ENCODE peak calls at places on chromosomes 4 and X, in seven cellular contexts. One of them, this sample, is unnamed.
A peak's percentile ranks its signal among the peaks of the same experiment; 100 is the strongest.

GRCh38 chrX:65035451-65035779 is 59.2 kb upstream of the ZC4H2 start:
- DNase-seq in upper lobe of right lung: no peak
- DNase-seq in left lung: no peak
- DNase-seq in esophagus squamous epithelium: no peak
- DNase-seq in neural progenitor cell: peak; percentile 65
- DNase-seq in A549: no peak
- DNase-seq in breast epithelium: no peak
- DNase-seq in this sample: no peak

GRCh38 chrX:115490814-115491213 is 70.2 kb upstream of the PLS3 start:
- DNase-seq in upper lobe of right lung: no peak
- DNase-seq in left lung: no peak
- DNase-seq in esophagus squamous epithelium: no peak
- DNase-seq in neural progenitor cell: no peak
- DNase-seq in A549: no peak
- DNase-seq in breast epithelium: no peak
- DNase-seq in this sample: no peak

GRCh38 chrX:120309873-120310730 is 1.2 kb downstream of the TMEM255A start:
- DNase-seq in upper lobe of right lung: no peak
- DNase-seq in left lung: no peak
- DNase-seq in esophagus squamous epithelium: no peak
- DNase-seq in neural progenitor cell: peak; percentile 67
- DNase-seq in A549: peak; percentile 17
- DNase-seq in breast epithelium: no peak
- DNase-seq in this sample: no peak

GRCh38 chrX:118948270-118948669 is 26.1 kb upstream of the LONRF3 start:
- DNase-seq in upper lobe of right lung: no peak
- DNase-seq in left lung: no peak
- DNase-seq in esophagus squamous epithelium: no peak
- DNase-seq in neural progenitor cell: no peak
- DNase-seq in A549: no peak
- DNase-seq in breast epithelium: no peak
- DNase-seq in this sample: no peak

GRCh38 chr4:62914758-62915157 is 1494.5 kb downstream of the TECRL start:
- DNase-seq in upper lobe of right lung: no peak
- DNase-seq in left lung: no peak
- DNase-seq in esophagus squamous epithelium: no peak
- DNase-seq in neural progenitor cell: no peak
- DNase-seq in A549: no peak
- DNase-seq in breast epithelium: no peak
- DNase-seq in this sample: no peak

GRCh38 chr4:84681488-84682274 is 98.8 kb downstream of the CDS1 start:
- DNase-seq in upper lobe of right lung: no peak
- DNase-seq in left lung: no peak
- DNase-seq in esophagus squamous epithelium: no peak
- DNase-seq in neural progenitor cell: peak; percentile 60
- DNase-seq in A549: no peak
- DNase-seq in breast epithelium: no peak
- DNase-seq in this sample: no peak

GRCh38 chr4:112287258-112287873 is 1.7 kb upstream of the TIFA start:
- DNase-seq in upper lobe of right lung: no peak
- DNase-seq in left lung: no peak
- DNase-seq in esophagus squamous epithelium: no peak
- DNase-seq in neural progenitor cell: no peak
- DNase-seq in A549: no peak
- DNase-seq in breast epithelium: no peak
- DNase-seq in this sample: no peak

GRCh38 chrX:73922856-73923429 is 359.9 kb downstream of the CHIC1 start:
- DNase-seq in upper lobe of right lung: no peak
- DNase-seq in left lung: no peak
- DNase-seq in esophagus squamous epithelium: no peak
- DNase-seq in neural progenitor cell: no peak
- DNase-seq in A549: no peak
- DNase-seq in breast epithelium: no peak
- DNase-seq in this sample: no peak

GRCh38 chr4:44071959-44072955 is 376.4 kb downstream of the KCTD8 start:
- DNase-seq in upper lobe of right lung: no peak
- DNase-seq in left lung: no peak
- DNase-seq in esophagus squamous epithelium: no peak
- DNase-seq in neural progenitor cell: peak; percentile 14
- DNase-seq in A549: no peak
- DNase-seq in breast epithelium: no peak
- DNase-seq in this sample: no peak

GRCh38 chrX:131789664-131790063 is 233.4 kb upstream of the STK26 start:
- DNase-seq in upper lobe of right lung: no peak
- DNase-seq in left lung: no peak
- DNase-seq in esophagus squamous epithelium: no peak
- DNase-seq in neural progenitor cell: no peak
- DNase-seq in A549: no peak
- DNase-seq in breast epithelium: no peak
- DNase-seq in this sample: no peak

GRCh38 chrX:120144178-120144844 is 14.1 kb upstream of the RHOXF2 start:
- DNase-seq in upper lobe of right lung: no peak
- DNase-seq in left lung: no peak
- DNase-seq in esophagus squamous epithelium: no peak
- DNase-seq in neural progenitor cell: peak; percentile 18
- DNase-seq in A549: no peak
- DNase-seq in breast epithelium: no peak
- DNase-seq in this sample: no peak

GRCh38 chr4:114615435-114615834 is 16.8 kb downstream of the UGT8 start:
- DNase-seq in upper lobe of right lung: no peak
- DNase-seq in left lung: no peak
- DNase-seq in esophagus squamous epithelium: no peak
- DNase-seq in neural progenitor cell: no peak
- DNase-seq in A549: no peak
- DNase-seq in breast epithelium: no peak
- DNase-seq in this sample: no peak

DNA sequence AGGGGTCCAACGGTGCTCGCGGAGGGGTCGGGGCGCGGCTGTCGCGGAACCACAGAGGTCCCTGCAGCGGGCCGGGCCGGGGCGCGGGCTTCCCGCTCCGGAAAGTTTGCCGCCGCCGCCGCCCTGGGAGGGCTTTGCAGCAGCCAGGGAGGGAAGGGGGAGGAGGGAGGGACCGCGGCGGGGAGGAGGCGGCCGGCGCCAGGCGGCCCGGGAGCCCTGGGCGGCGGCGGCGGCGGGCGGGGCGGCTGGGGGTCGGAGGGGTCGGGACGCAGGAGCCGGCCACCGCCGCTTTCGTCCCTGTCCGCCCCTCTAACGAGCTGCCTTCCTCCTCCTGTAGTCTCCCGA is 375 bp downstream of the FGFR3 start:
- DNase-seq in upper lobe of right lung: peak; percentile 79
- DNase-seq in left lung: no peak
- DNase-seq in esophagus squamous epithelium: no peak
- DNase-seq in neural progenitor cell: peak; percentile 73
- DNase-seq in A549: peak; percentile 25
- DNase-seq in breast epithelium: no peak
- DNase-seq in this sample: no peak
- H3K4me3 ChIP-seq in upper lobe of right lung: peak overlapping the region; percentile 57
- H3K4me3 ChIP-seq in left lung: peak overlapping the region; percentile 17
- H3K4me3 ChIP-seq in esophagus squamous epithelium: peak overlapping the region; percentile 86
- H3K4me3 ChIP-seq in neural progenitor cell: peak overlapping the region; percentile 57
- H3K4me3 ChIP-seq in A549: peak overlapping the region; percentile 62
- H3K4me3 ChIP-seq in breast epithelium: peak overlapping the region; percentile 41
- H3K4me3 ChIP-seq in this sample: peak overlapping the region; percentile 61

GRCh38 chr4:6216588-6216987 is 16.2 kb upstream of the JAKMIP1 start:
- DNase-seq in upper lobe of right lung: no peak
- DNase-seq in left lung: no peak
- DNase-seq in esophagus squamous epithelium: no peak
- DNase-seq in neural progenitor cell: no peak
- DNase-seq in A549: no peak
- DNase-seq in breast epithelium: no peak
- DNase-seq in this sample: no peak
- H3K4me1 ChIP-seq in upper lobe of right lung: no peaks in the 10 kb centered on the region
- H3K4me1 ChIP-seq in left lung: no peaks in the 10 kb centered on the region
- H3K4me1 ChIP-seq in esophagus squamous epithelium: no peaks in the 10 kb centered on the region
- H3K4me1 ChIP-seq in neural progenitor cell: peaks cover 5% of the 10 kb centered on the region
- H3K4me1 ChIP-seq in A549: no peaks in the 10 kb centered on the region
- H3K4me1 ChIP-seq in breast epithelium: no peaks in the 10 kb centered on the region
- H3K4me1 ChIP-seq in this sample: no peaks in the 10 kb centered on the region

GRCh38 chr4:42781325-42781724 is 111.2 kb upstream of the GRXCR1 start:
- DNase-seq in upper lobe of right lung: no peak
- DNase-seq in left lung: no peak
- DNase-seq in esophagus squamous epithelium: no peak
- DNase-seq in neural progenitor cell: no peak
- DNase-seq in A549: no peak
- DNase-seq in breast epithelium: no peak
- DNase-seq in this sample: no peak

GRCh38 chr4:42778349-42778748 is 114.2 kb upstream of the GRXCR1 start:
- DNase-seq in upper lobe of right lung: no peak
- DNase-seq in left lung: no peak
- DNase-seq in esophagus squamous epithelium: no peak
- DNase-seq in neural progenitor cell: no peak
- DNase-seq in A549: no peak
- DNase-seq in breast epithelium: no peak
- DNase-seq in this sample: no peak
- TF ChIP-seq CTCF in upper lobe of right lung: no peak
- TF ChIP-seq CTCF in left lung: no peak
- TF ChIP-seq CTCF in esophagus squamous epithelium: no peak
- TF ChIP-seq CTCF in neural progenitor cell: no peak
- TF ChIP-seq CTCF in A549: no peak
- TF ChIP-seq CTCF in breast epithelium: no peak
- TF ChIP-seq CTCF in this sample: no peak

GRCh38 chr4:172791841-172792240 is 376.8 kb upstream of the GALNT7 start:
- DNase-seq in upper lobe of right lung: no peak
- DNase-seq in left lung: no peak
- DNase-seq in esophagus squamous epithelium: no peak
- DNase-seq in neural progenitor cell: no peak
- DNase-seq in A549: no peak
- DNase-seq in breast epithelium: no peak
- DNase-seq in this sample: no peak
- H3K4me3 ChIP-seq in upper lobe of right lung: no peak overlapping the region
- H3K4me3 ChIP-seq in left lung: no peak overlapping the region
- H3K4me3 ChIP-seq in esophagus squamous epithelium: no peak overlapping the region
- H3K4me3 ChIP-seq in neural progenitor cell: no peak overlapping the region
- H3K4me3 ChIP-seq in A549: no peak overlapping the region
- H3K4me3 ChIP-seq in breast epithelium: no peak overlapping the region
- H3K4me3 ChIP-seq in this sample: no peak overlapping the region

GRCh38 chr4:87010192-87010591 is 75.4 kb downstream of the AFF1 start:
- DNase-seq in upper lobe of right lung: no peak
- DNase-seq in left lung: no peak
- DNase-seq in esophagus squamous epithelium: no peak
- DNase-seq in neural progenitor cell: no peak
- DNase-seq in A549: no peak
- DNase-seq in breast epithelium: no peak
- DNase-seq in this sample: no peak
- H3K4me1 ChIP-seq in upper lobe of right lung: peaks cover 70% of the 10 kb centered on the region
- H3K4me1 ChIP-seq in left lung: peaks cover 82% of the 10 kb centered on the region
- H3K4me1 ChIP-seq in esophagus squamous epithelium: peaks cover 53% of the 10 kb centered on the region
- H3K4me1 ChIP-seq in neural progenitor cell: peaks cover 60% of the 10 kb centered on the region
- H3K4me1 ChIP-seq in A549: peaks cover 74% of the 10 kb centered on the region
- H3K4me1 ChIP-seq in breast epithelium: no peaks in the 10 kb centered on the region
- H3K4me1 ChIP-seq in this sample: peaks cover 59% of the 10 kb centered on the region

GRCh38 chr4:118058955-118059354 is 24.7 kb downstream of the NDST3 start:
- DNase-seq in upper lobe of right lung: no peak
- DNase-seq in left lung: no peak
- DNase-seq in esophagus squamous epithelium: no peak
- DNase-seq in neural progenitor cell: no peak
- DNase-seq in A549: no peak
- DNase-seq in breast epithelium: no peak
- DNase-seq in this sample: no peak

GRCh38 chr4:118059397-118059796 is 25.1 kb downstream of the NDST3 start:
- DNase-seq in upper lobe of right lung: no peak
- DNase-seq in left lung: no peak
- DNase-seq in esophagus squamous epithelium: no peak
- DNase-seq in neural progenitor cell: no peak
- DNase-seq in A549: no peak
- DNase-seq in breast epithelium: no peak
- DNase-seq in this sample: no peak
- TF ChIP-seq CTCF in upper lobe of right lung: no peak
- TF ChIP-seq CTCF in left lung: no peak
- TF ChIP-seq CTCF in esophagus squamous epithelium: no peak
- TF ChIP-seq CTCF in neural progenitor cell: no peak
- TF ChIP-seq CTCF in A549: no peak
- TF ChIP-seq CTCF in breast epithelium: no peak
- TF ChIP-seq CTCF in this sample: no peak

GRCh38 chrX:154057790-154058189 is 38.1 kb upstream of the IRAK1 start:
- DNase-seq in upper lobe of right lung: no peak
- DNase-seq in left lung: no peak
- DNase-seq in esophagus squamous epithelium: no peak
- DNase-seq in neural progenitor cell: no peak
- DNase-seq in A549: no peak
- DNase-seq in breast epithelium: no peak
- DNase-seq in this sample: no peak
- H3K4me3 ChIP-seq in upper lobe of right lung: no peak overlapping the region
- H3K4me3 ChIP-seq in left lung: no peak overlapping the region
- H3K4me3 ChIP-seq in esophagus squamous epithelium: no peak overlapping the region
- H3K4me3 ChIP-seq in neural progenitor cell: no peak overlapping the region
- H3K4me3 ChIP-seq in A549: no peak overlapping the region
- H3K4me3 ChIP-seq in breast epithelium: no peak overlapping the region
- H3K4me3 ChIP-seq in this sample: no peak overlapping the region

GRCh38 chrX:40062525-40063193 is 35.1 kb downstream of the BCOR start:
- DNase-seq in upper lobe of right lung: no peak
- DNase-seq in left lung: no peak
- DNase-seq in esophagus squamous epithelium: no peak
- DNase-seq in neural progenitor cell: no peak
- DNase-seq in A549: no peak
- DNase-seq in breast epithelium: no peak
- DNase-seq in this sample: no peak
- H3K4me1 ChIP-seq in upper lobe of right lung: no peaks in the 10 kb centered on the region
- H3K4me1 ChIP-seq in left lung: no peaks in the 10 kb centered on the region
- H3K4me1 ChIP-seq in esophagus squamous epithelium: peaks cover 7% of the 10 kb centered on the region
- H3K4me1 ChIP-seq in neural progenitor cell: peaks cover 11% of the 10 kb centered on the region
- H3K4me1 ChIP-seq in A549: peaks cover 3% of the 10 kb centered on the region
- H3K4me1 ChIP-seq in breast epithelium: no peaks in the 10 kb centered on the region
- H3K4me1 ChIP-seq in this sample: no peaks in the 10 kb centered on the region

GRCh38 chrX:95076449-95076848 is 1402.4 kb downstream of the FAM133A start:
- DNase-seq in upper lobe of right lung: no peak
- DNase-seq in left lung: no peak
- DNase-seq in esophagus squamous epithelium: no peak
- DNase-seq in neural progenitor cell: peak; percentile 67
- DNase-seq in A549: peak; percentile 30
- DNase-seq in breast epithelium: no peak
- DNase-seq in this sample: no peak

GRCh38 chrX:95065151-95065550 is 1391.1 kb downstream of the FAM133A start:
- DNase-seq in upper lobe of right lung: no peak
- DNase-seq in left lung: no peak
- DNase-seq in esophagus squamous epithelium: no peak
- DNase-seq in neural progenitor cell: no peak
- DNase-seq in A549: no peak
- DNase-seq in breast epithelium: no peak
- DNase-seq in this sample: no peak

GRCh38 chrX:95071621-95072020 is 1397.6 kb downstream of the FAM133A start:
- DNase-seq in upper lobe of right lung: no peak
- DNase-seq in left lung: no peak
- DNase-seq in esophagus squamous epithelium: no peak
- DNase-seq in neural progenitor cell: no peak
- DNase-seq in A549: no peak
- DNase-seq in breast epithelium: no peak
- DNase-seq in this sample: no peak

GRCh38 chrX:95071052-95071451 is 1397.0 kb downstream of the FAM133A start:
- DNase-seq in upper lobe of right lung: no peak
- DNase-seq in left lung: no peak
- DNase-seq in esophagus squamous epithelium: no peak
- DNase-seq in neural progenitor cell: no peak
- DNase-seq in A549: no peak
- DNase-seq in breast epithelium: no peak
- DNase-seq in this sample: no peak
- TF ChIP-seq CTCF in upper lobe of right lung: no peak
- TF ChIP-seq CTCF in left lung: peak; percentile 7
- TF ChIP-seq CTCF in esophagus squamous epithelium: no peak
- TF ChIP-seq CTCF in neural progenitor cell: peak; percentile 22
- TF ChIP-seq CTCF in A549: no peak
- TF ChIP-seq CTCF in breast epithelium: no peak
- TF ChIP-seq CTCF in this sample: no peak